ENCODE peak calls at places on chromosomes 6 and 20, in eight cellular contexts. D is IMR-90, T is endothelial cell, N is MCF 10A, U is HFFc6, O is cardiac muscle cell, R is endodermal cell, E is heart right ventricle. P is an unnamed sample.

GRCh38 chr6:164579035-164579434 is 730.4 kb downstream of the C6orf118 start:
- DNase-seq in D (no peak), T (no peak), N (no peak), U (no peak), O (no peak), R (no peak), E (no peak), P (no peak)

GRCh38 chr20:3068986-3069900 is 2.2 kb upstream of the OXT start:
- DNase-seq in D (peak; percentile 36), T (no peak), N (no peak), U (peak; percentile 46), O (no peak), R (peak; percentile 65), E (no peak), P (no peak)

GRCh38 chr6:150078788-150079187 is 9.9 kb upstream of the ULBP3 start:
- DNase-seq in D (no peak), T (no peak), N (peak; percentile 63), U (no peak), O (peak; percentile 47), R (no peak), E (no peak), P (no peak)

GRCh38 chr6:22043284-22043962 is 253.4 kb downstream of the PRL start:
- DNase-seq in D (peak; percentile 31), T (no peak), N (peak; percentile 35), U (no peak), O (peak; percentile 81), R (no peak), E (peak; percentile 21), P (no peak)

GRCh38 chr6:151375833-151376232 is 15.5 kb downstream of the ZBTB2 start:
- DNase-seq in D (no peak), T (no peak), N (no peak), U (no peak), O (no peak), R (no peak), E (no peak), P (no peak)

GRCh38 chr20:24638546-24639166 is 169.2 kb downstream of the SYNDIG1 start:
- DNase-seq in D (peak; percentile 50), T (no peak), N (no peak), U (no peak), O (no peak), R (peak; percentile 35), E (no peak), P (peak; percentile 46)

GRCh38 chr6:156780117-156780641 is 3.0 kb downstream of the ARID1B start:
- DNase-seq in D (peak; percentile 96), T (no peak), N (peak; percentile 93), U (peak; percentile 91), O (peak; percentile 91), R (peak; percentile 74), E (no peak), P (no peak)

GRCh38 chr6:87139236-87139635 is 16.1 kb upstream of the ZNF292 start:
- DNase-seq in D (peak; percentile 62), T (peak; percentile 21), N (peak; percentile 65), U (peak; percentile 52), O (peak; percentile 61), R (no peak), E (no peak), P (no peak)

GRCh38 chr6:167495506-167496391 is 170.9 kb downstream of the TTLL2 start:
- DNase-seq in D (no peak), T (no peak), N (no peak), U (no peak), O (no peak), R (no peak), E (no peak), P (no peak)

GRCh38 chr6:21149460-21149859 is 444.1 kb upstream of the SOX4 start:
- DNase-seq in D (peak; percentile 75), T (no peak), N (peak; percentile 57), U (peak; percentile 89), O (peak; percentile 63), R (no peak), E (no peak), P (no peak)

GRCh38 chr6:139474145-139475108 is 100.0 kb upstream of the CITED2 start:
- DNase-seq in D (peak; percentile 66), T (no peak), N (no peak), U (peak; percentile 8), O (peak; percentile 76), R (peak; percentile 59), E (no peak), P (no peak)

GRCh38 chr6:38509713-38510112 is 130.0 kb downstream of the BTBD9 start:
- DNase-seq in D (peak; percentile 75), T (no peak), N (no peak), U (peak; percentile 75), O (peak; percentile 46), R (no peak), E (no peak), P (no peak)

GRCh38 chr6:33425668-33426577 is 6.1 kb downstream of the SYNGAP1 start:
- DNase-seq in D (peak; percentile 75), T (peak; percentile 92), N (peak; percentile 83), U (peak; percentile 79), O (peak; percentile 89), R (peak; percentile 97), E (peak; percentile 86), P (peak; percentile 88)
- TF ChIP-seq CTCF in D (peak; percentile 68), T (peak; percentile 53), N (peak; percentile 68), U (peak; percentile 82), O (peak; percentile 52), R (peak; percentile 87), E (peak; percentile 70), P (peak; percentile 83)

GRCh38 chr20:38190166-38190565 is 25.1 kb upstream of the TGM2 start:
- DNase-seq in D (no peak), T (no peak), N (no peak), U (no peak), O (no peak), R (peak; percentile 14), E (no peak), P (no peak)

GRCh38 chr20:38186788-38187221 is 21.7 kb upstream of the TGM2 start:
- DNase-seq in D (peak; percentile 38), T (no peak), N (peak; percentile 40), U (peak; percentile 41), O (no peak), R (peak; percentile 8), E (no peak), P (no peak)

GRCh38 chr20:38190936-38191371 is 25.9 kb upstream of the TGM2 start:
- DNase-seq in D (no peak), T (no peak), N (no peak), U (no peak), O (no peak), R (peak; percentile 28), E (peak; percentile 40), P (no peak)

GRCh38 chr20:38184098-38184497 is 19.0 kb upstream of the TGM2 start:
- DNase-seq in D (no peak), T (no peak), N (peak; percentile 76), U (no peak), O (no peak), R (peak; percentile 12), E (no peak), P (no peak)

DNA sequence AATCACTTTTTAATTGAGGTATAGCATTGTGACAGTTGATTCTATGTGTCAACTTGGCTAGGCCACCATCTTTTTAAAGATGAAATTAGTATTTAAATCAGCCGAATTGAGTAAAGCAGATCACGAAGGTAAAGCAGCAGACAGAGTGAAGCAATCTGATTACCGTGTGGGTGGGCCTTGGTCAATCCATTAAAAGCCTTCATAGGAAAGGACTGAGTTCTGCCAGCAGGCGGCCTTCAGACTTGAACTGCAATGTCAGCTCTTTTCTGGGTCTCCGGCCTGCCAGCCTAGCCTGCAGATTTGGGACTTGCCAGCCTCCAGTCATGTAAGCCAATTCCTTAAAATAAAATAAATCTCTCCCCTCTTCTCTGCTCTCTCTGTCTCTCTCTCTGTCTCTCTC is 22.4 kb upstream of the TGM2 start:
- DNase-seq in D (peak; percentile 43), T (no peak), N (peak; percentile 60), U (no peak), O (no peak), R (peak; percentile 84), E (no peak), P (no peak)
- TF ChIP-seq CTCF in D (peak; percentile 14), T (no peak), N (no peak), U (no peak), O (peak; percentile 16), R (peak; percentile 76), E (no peak), P (no peak)

DNA sequence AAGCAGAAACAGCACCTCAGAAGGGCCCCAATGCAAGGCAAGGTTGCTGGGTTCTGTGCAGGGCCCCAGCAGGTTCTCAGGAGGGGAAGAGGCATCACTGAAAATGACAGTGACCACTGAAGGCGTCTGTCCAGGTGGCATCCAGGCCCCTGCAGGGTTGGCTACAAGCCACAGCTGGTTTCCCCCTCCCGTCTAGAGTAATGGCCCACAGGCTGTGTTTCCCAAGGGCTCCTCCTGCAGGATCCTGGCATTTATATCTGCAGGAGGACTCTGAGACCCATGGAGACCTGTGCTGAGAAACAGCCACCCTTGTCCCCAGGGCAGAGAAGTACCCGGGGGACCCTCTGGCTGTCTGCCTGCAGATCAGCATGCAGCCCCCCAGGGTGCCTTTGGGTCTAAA is 205.1 kb downstream of the TAF4 start:
- DNase-seq in D (no peak), T (no peak), N (no peak), U (no peak), O (no peak), R (no peak), E (no peak), P (no peak)
- TF ChIP-seq CTCF in D (no peak), T (no peak), N (no peak), U (no peak), O (no peak), R (peak; percentile 37), E (no peak), P (no peak)

GRCh38 chr6:143401060-143401426 is 49.5 kb downstream of the ADAT2 start:
- DNase-seq in D (no peak), T (no peak), N (no peak), U (no peak), O (no peak), R (no peak), E (no peak), P (no peak)

GRCh38 chr6:143401636-143402370 is 48.7 kb downstream of the ADAT2 start:
- DNase-seq in D (no peak), T (no peak), N (no peak), U (no peak), O (no peak), R (no peak), E (no peak), P (no peak)

GRCh38 chr6:143399176-143399575 is 51.3 kb downstream of the ADAT2 start:
- DNase-seq in D (no peak), T (no peak), N (no peak), U (no peak), O (peak; percentile 33), R (no peak), E (no peak), P (no peak)

GRCh38 chr6:143402721-143403336 is 47.7 kb downstream of the ADAT2 start:
- DNase-seq in D (no peak), T (no peak), N (no peak), U (no peak), O (no peak), R (no peak), E (no peak), P (no peak)

DNA sequence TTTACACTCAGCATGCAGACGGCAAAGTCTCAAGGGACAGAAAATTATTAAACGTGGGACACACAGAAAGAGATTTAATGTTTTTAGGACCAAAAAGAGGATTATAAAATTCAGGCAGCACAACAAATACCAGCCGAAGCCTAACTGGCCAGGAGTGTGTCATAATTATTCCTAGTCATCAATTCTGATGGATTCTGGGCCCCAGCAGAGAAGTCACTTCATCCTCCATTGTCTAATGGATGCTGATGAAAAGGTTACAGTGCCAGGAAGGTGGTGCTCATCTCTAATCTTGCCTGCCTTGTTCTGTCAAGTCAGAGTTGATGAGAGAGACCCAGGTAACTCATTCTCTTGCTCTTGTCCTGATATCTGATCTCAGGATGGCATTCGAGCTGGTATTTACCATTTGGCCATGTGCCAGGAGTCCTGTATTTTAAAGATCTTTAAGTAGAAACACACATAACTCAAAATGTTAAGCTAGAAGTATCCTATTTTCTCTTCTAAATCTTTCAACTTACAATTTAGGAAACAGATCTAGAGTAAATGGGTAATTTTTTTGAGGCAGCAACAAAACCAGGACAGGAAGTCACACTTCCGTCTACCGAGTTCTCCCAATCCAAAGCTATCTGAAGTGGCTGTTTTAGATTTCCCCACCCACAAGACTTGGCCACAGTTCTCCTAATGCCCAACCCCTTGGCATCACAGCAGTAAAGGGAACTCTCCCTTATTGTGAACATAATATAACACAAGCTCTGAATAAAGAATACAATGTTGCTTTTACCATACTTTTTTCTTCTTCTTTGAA is 50.0 kb downstream of the ADAT2 start:
- DNase-seq in D (no peak), T (no peak), N (peak; percentile 81), U (no peak), O (peak; percentile 42), R (no peak), E (no peak), P (no peak)
- TF ChIP-seq CTCF in D (no peak), T (no peak), N (no peak), U (no peak), O (no peak), R (no peak), E (no peak), P (no peak)

P was measured in right atrium auricular region.